ENCODE peak calls at places on chromosome 11, in seven cellular contexts. R is CD4-positive, CD25-positive, alpha-beta regulatory T cell; L is DND-41; U is ascending aorta; N is AG04450; A is testis; I is OCI-LY7. C is an unnamed sample.

GRCh38 chr11:65182258-65183170 is 786 bp downstream of the CAPN1 start:
- DNase-seq in R (no peak), L (peak; percentile 20), U (no peak), N (no peak), A (no peak), I (peak; percentile 25), C (no peak)

GRCh38 chr11:73389134-73389525 is 12.9 kb downstream of the RELT start:
- DNase-seq in R (no peak), L (no peak), U (no peak), N (no peak), A (no peak), I (no peak), C (no peak)

GRCh38 chr11:75924966-75925784 is 110.2 kb downstream of the UVRAG start:
- DNase-seq in R (no peak), L (no peak), U (no peak), N (no peak), A (peak; percentile 26), I (no peak), C (no peak)

GRCh38 chr11:12397953-12398352 is 20.6 kb downstream of the PARVA start:
- DNase-seq in R (no peak), L (no peak), U (no peak), N (peak; percentile 98), A (no peak), I (no peak), C (no peak)

GRCh38 chr11:62953811-62954210 is 31.0 kb downstream of the SLC22A6 start:
- DNase-seq in R (no peak), L (no peak), U (no peak), N (no peak), A (no peak), I (no peak), C (no peak)

GRCh38 chr11:36266767-36267166 is 22.5 kb downstream of the COMMD9 start:
- DNase-seq in R (no peak), L (no peak), U (no peak), N (no peak), A (no peak), I (no peak), C (no peak)

GRCh38 chr11:73009972-73010371 is 132.1 kb downstream of the FCHSD2 start:
- DNase-seq in R (no peak), L (no peak), U (no peak), N (no peak), A (no peak), I (peak; percentile 42), C (no peak)

GRCh38 chr11:61685611-61685955 is 5.4 kb downstream of the DAGLA start:
- DNase-seq in R (no peak), L (no peak), U (no peak), N (no peak), A (no peak), I (no peak), C (peak; percentile 17)

GRCh38 chr11:46315033-46315738 is 32.1 kb upstream of the DGKZ start:
- DNase-seq in R (peak; percentile 64), L (peak; percentile 84), U (peak; percentile 80), N (no peak), A (peak; percentile 80), I (peak; percentile 79), C (peak; percentile 82)

GRCh38 chr11:76723548-76723947 is 53.0 kb upstream of the LRRC32 start:
- DNase-seq in R (no peak), L (no peak), U (no peak), N (no peak), A (no peak), I (no peak), C (peak; percentile 37)

GRCh38 chr11:109089144-109089543 is 332.8 kb upstream of the C11orf87 start:
- DNase-seq in R (no peak), L (no peak), U (no peak), N (no peak), A (no peak), I (no peak), C (no peak)

GRCh38 chr11:70630816-70631623 is 232.7 kb downstream of the CTTN start:
- DNase-seq in R (no peak), L (no peak), U (no peak), N (no peak), A (peak; percentile 34), I (no peak), C (no peak)

GRCh38 chr11:43789700-43790443 is 90.8 kb upstream of the ALKBH3 start:
- DNase-seq in R (no peak), L (no peak), U (no peak), N (no peak), A (no peak), I (no peak), C (no peak)

GRCh38 chr11:65915821-65916251 is 3.0 kb downstream of the C11orf68 start:
- DNase-seq in R (no peak), L (no peak), U (peak; percentile 97), N (peak; percentile 93), A (peak; percentile 60), I (no peak), C (no peak)

GRCh38 chr11:65321828-65322495 is 7.3 kb downstream of the CDC42EP2 start:
- DNase-seq in R (no peak), L (no peak), U (no peak), N (no peak), A (peak; percentile 36), I (no peak), C (no peak)

GRCh38 chr11:17747131-17747955 is 12.8 kb downstream of the KCNC1 start:
- DNase-seq in R (no peak), L (no peak), U (no peak), N (no peak), A (no peak), I (no peak), C (no peak)

GRCh38 chr11:111569476-111569875 is 29.0 kb downstream of the LAYN start:
- DNase-seq in R (no peak), L (no peak), U (no peak), N (no peak), A (no peak), I (no peak), C (no peak)

GRCh38 chr11:133040289-133040893 is 491.9 kb downstream of the OPCML start:
- DNase-seq in R (no peak), L (no peak), U (no peak), N (no peak), A (no peak), I (no peak), C (no peak)

GRCh38 chr11:2662024-2662312 is 37.8 kb downstream of the KCNQ1OT1 start:
- DNase-seq in R (no peak), L (no peak), U (no peak), N (no peak), A (no peak), I (no peak), C (no peak)
- H3K9me3 ChIP-seq in R (peaks cover 7% of the 10 kb centered on the region), L (peaks cover 8% of the 10 kb centered on the region), U (no peaks in the 10 kb centered on the region), N (peaks cover 59% of the 10 kb centered on the region), A (no peaks in the 10 kb centered on the region), I (no peaks in the 10 kb centered on the region), C (no peaks in the 10 kb centered on the region)

GRCh38 chr11:117748771-117749540 is 48.1 kb downstream of the DSCAML1 start:
- DNase-seq in R (no peak), L (no peak), U (no peak), N (no peak), A (no peak), I (no peak), C (no peak)

GRCh38 chr11:117750357-117750756 is 46.7 kb downstream of the DSCAML1 start:
- DNase-seq in R (no peak), L (no peak), U (no peak), N (no peak), A (no peak), I (no peak), C (no peak)

GRCh38 chr11:117752721-117753237 is 44.2 kb downstream of the DSCAML1 start:
- DNase-seq in R (no peak), L (no peak), U (no peak), N (no peak), A (no peak), I (no peak), C (no peak)

GRCh38 chr11:117749541-117749910 is 47.5 kb downstream of the DSCAML1 start:
- DNase-seq in R (no peak), L (no peak), U (no peak), N (no peak), A (no peak), I (no peak), C (no peak)

DNA sequence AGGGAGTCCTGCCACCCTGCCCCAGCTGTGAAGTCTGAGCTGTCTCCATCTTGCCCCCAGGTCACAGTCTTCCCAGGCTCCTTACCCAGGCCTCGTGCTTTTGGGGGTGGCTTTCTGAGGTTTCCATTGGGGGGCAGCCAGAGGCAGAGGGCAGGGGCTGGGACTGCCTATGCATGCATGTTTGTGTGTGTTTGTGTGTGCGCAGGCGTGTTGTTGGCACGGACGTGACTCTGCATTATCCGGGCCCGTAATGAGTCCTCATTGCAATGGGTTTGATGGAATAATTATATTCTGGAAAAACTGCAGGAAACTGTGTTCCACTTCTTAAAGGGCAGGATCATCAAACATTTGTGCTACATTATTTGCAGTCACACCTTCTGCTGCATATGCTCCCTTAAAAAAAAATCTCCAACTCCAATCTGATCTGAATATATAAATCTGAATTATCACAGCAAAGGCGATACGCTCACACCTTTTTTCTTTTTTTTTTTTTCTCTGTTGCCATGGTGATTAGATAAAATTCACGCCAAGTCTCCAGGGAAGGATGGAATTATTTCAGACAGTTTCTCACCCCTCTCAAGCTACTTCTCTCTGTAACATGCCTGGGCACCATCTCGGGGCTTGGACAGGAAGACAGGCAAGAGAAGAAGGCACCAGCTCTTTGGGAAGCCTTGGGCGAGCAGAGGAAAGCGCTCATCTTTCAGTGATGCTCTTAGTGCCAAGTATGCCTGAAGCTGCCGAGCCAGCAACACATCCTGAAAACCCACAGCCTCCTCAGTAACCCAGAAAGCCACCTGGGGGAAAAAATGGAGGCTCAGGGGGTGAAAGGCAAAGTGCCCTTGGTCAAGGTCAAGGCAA is 45.9 kb downstream of the DSCAML1 start:
- DNase-seq in R (no peak), L (no peak), U (no peak), N (no peak), A (no peak), I (no peak), C (no peak)
- H3K27ac ChIP-seq in R (no peak overlapping the region), L (no peak overlapping the region), U (no peak overlapping the region), N (no peak overlapping the region), A (no peak overlapping the region), I (no peak overlapping the region), C (no peak overlapping the region)

GRCh38 chr11:91972665-91973266 is 251.9 kb upstream of the FAT3 start:
- DNase-seq in R (no peak), L (no peak), U (no peak), N (no peak), A (no peak), I (no peak), C (no peak)

GRCh38 chr11:91981995-91982394 is 242.6 kb upstream of the FAT3 start:
- DNase-seq in R (no peak), L (no peak), U (peak; percentile 94), N (peak; percentile 41), A (no peak), I (no peak), C (no peak)

GRCh38 chr11:91984033-91984568 is 240.5 kb upstream of the FAT3 start:
- DNase-seq in R (no peak), L (no peak), U (no peak), N (no peak), A (no peak), I (no peak), C (no peak)

GRCh38 chr11:91979775-91980174 is 244.8 kb upstream of the FAT3 start:
- DNase-seq in R (no peak), L (no peak), U (no peak), N (no peak), A (no peak), I (no peak), C (no peak)

GRCh38 chr11:91978747-91979146 is 245.9 kb upstream of the FAT3 start:
- DNase-seq in R (no peak), L (no peak), U (no peak), N (no peak), A (no peak), I (no peak), C (no peak)
- H3K9me3 ChIP-seq in R (no peaks in the 10 kb centered on the region), L (peaks cover 2% of the 10 kb centered on the region), U (no peaks in the 10 kb centered on the region), N (no peaks in the 10 kb centered on the region), A (no peaks in the 10 kb centered on the region), I (no peaks in the 10 kb centered on the region), C (no peaks in the 10 kb centered on the region)

GRCh38 chr11:3613998-3614741 is 27.6 kb downstream of the ART5 start:
- DNase-seq in R (no peak), L (no peak), U (no peak), N (no peak), A (no peak), I (no peak), C (no peak)
- H3K27ac ChIP-seq in R (no peak overlapping the region), L (no peak overlapping the region), U (no peak overlapping the region), N (no peak overlapping the region), A (no peak overlapping the region), I (no peak overlapping the region), C (no peak overlapping the region)